ENCODE peak calls at places on chromosomes 7 and 10, in seven cellular contexts. One of them, this sample, is unnamed.

GRCh38 chr7:151796091-151796870 is 80.6 kb downstream of the PRKAG2 start:
- DNase-seq in NCI-H1694: no peak
- DNase-seq in activated B cell treated with CpG ODN at 0.5 μM for 24 hours: no peak
- DNase-seq in activated CD8-positive, alpha-beta T cell treated with anti-CD3 and anti-CD28 coated beads for 36 hours: peak
- DNase-seq in T-helper 17 cell: no peak
- DNase-seq in activated T-helper 2 cell treated with anti-CD3 and anti-CD28 coated beads, Interferon-gamma antibody, Interleukin-2, Interleukin-4, amounts not matched to agents 10 μg/mL and 5 μg/mL and 100 μg/mL, durations not matched to agents 14 hours and 24 hours and 36 hours: no peak
- DNase-seq in KBM-7: no peak
- DNase-seq in this sample: no peak

GRCh38 chr7:151313857-151314256 is 27.8 kb upstream of the NUB1 start:
- DNase-seq in NCI-H1694: no peak
- DNase-seq in activated B cell treated with CpG ODN at 0.5 μM for 24 hours: no peak
- DNase-seq in activated CD8-positive, alpha-beta T cell treated with anti-CD3 and anti-CD28 coated beads for 36 hours: peak
- DNase-seq in T-helper 17 cell: no peak
- DNase-seq in activated T-helper 2 cell treated with anti-CD3 and anti-CD28 coated beads, Interferon-gamma antibody, Interleukin-2, Interleukin-4, amounts not matched to agents 10 μg/mL and 5 μg/mL and 100 μg/mL, durations not matched to agents 14 hours and 24 hours and 36 hours: no peak
- DNase-seq in KBM-7: no peak
- DNase-seq in this sample: peak

GRCh38 chr10:12396567-12396966 is 47.2 kb downstream of the CAMK1D start:
- DNase-seq in NCI-H1694: no peak
- DNase-seq in activated B cell treated with CpG ODN at 0.5 μM for 24 hours: no peak
- DNase-seq in activated CD8-positive, alpha-beta T cell treated with anti-CD3 and anti-CD28 coated beads for 36 hours: no peak
- DNase-seq in T-helper 17 cell: no peak
- DNase-seq in activated T-helper 2 cell treated with anti-CD3 and anti-CD28 coated beads, Interferon-gamma antibody, Interleukin-2, Interleukin-4, amounts not matched to agents 10 μg/mL and 5 μg/mL and 100 μg/mL, durations not matched to agents 14 hours and 24 hours and 36 hours: no peak
- DNase-seq in KBM-7: no peak
- DNase-seq in this sample: no peak

GRCh38 chr10:92690211-92691041 is 671 bp downstream of the HHEX start:
- DNase-seq in NCI-H1694: no peak
- DNase-seq in activated B cell treated with CpG ODN at 0.5 μM for 24 hours: peak
- DNase-seq in activated CD8-positive, alpha-beta T cell treated with anti-CD3 and anti-CD28 coated beads for 36 hours: peak
- DNase-seq in T-helper 17 cell: peak
- DNase-seq in activated T-helper 2 cell treated with anti-CD3 and anti-CD28 coated beads, Interferon-gamma antibody, Interleukin-2, Interleukin-4, amounts not matched to agents 10 μg/mL and 5 μg/mL and 100 μg/mL, durations not matched to agents 14 hours and 24 hours and 36 hours: peak
- DNase-seq in KBM-7: peak
- DNase-seq in this sample: no peak

GRCh38 chr7:96738705-96739104 is 29.1 kb upstream of the SEM1 start:
- DNase-seq in NCI-H1694: no peak
- DNase-seq in activated B cell treated with CpG ODN at 0.5 μM for 24 hours: no peak
- DNase-seq in activated CD8-positive, alpha-beta T cell treated with anti-CD3 and anti-CD28 coated beads for 36 hours: no peak
- DNase-seq in T-helper 17 cell: no peak
- DNase-seq in activated T-helper 2 cell treated with anti-CD3 and anti-CD28 coated beads, Interferon-gamma antibody, Interleukin-2, Interleukin-4, amounts not matched to agents 10 μg/mL and 5 μg/mL and 100 μg/mL, durations not matched to agents 14 hours and 24 hours and 36 hours: no peak
- DNase-seq in KBM-7: no peak
- DNase-seq in this sample: no peak

GRCh38 chr7:89238156-89238555 is 442.6 kb upstream of the TEX47 start:
- DNase-seq in NCI-H1694: no peak
- DNase-seq in activated B cell treated with CpG ODN at 0.5 μM for 24 hours: no peak
- DNase-seq in activated CD8-positive, alpha-beta T cell treated with anti-CD3 and anti-CD28 coated beads for 36 hours: no peak
- DNase-seq in T-helper 17 cell: no peak
- DNase-seq in activated T-helper 2 cell treated with anti-CD3 and anti-CD28 coated beads, Interferon-gamma antibody, Interleukin-2, Interleukin-4, amounts not matched to agents 10 μg/mL and 5 μg/mL and 100 μg/mL, durations not matched to agents 14 hours and 24 hours and 36 hours: no peak
- DNase-seq in KBM-7: no peak
- DNase-seq in this sample: no peak

GRCh38 chr7:157072361-157072760 is 61.9 kb upstream of the MNX1 start:
- DNase-seq in NCI-H1694: no peak
- DNase-seq in activated B cell treated with CpG ODN at 0.5 μM for 24 hours: no peak
- DNase-seq in activated CD8-positive, alpha-beta T cell treated with anti-CD3 and anti-CD28 coated beads for 36 hours: no peak
- DNase-seq in T-helper 17 cell: no peak
- DNase-seq in activated T-helper 2 cell treated with anti-CD3 and anti-CD28 coated beads, Interferon-gamma antibody, Interleukin-2, Interleukin-4, amounts not matched to agents 10 μg/mL and 5 μg/mL and 100 μg/mL, durations not matched to agents 14 hours and 24 hours and 36 hours: no peak
- DNase-seq in KBM-7: no peak
- DNase-seq in this sample: no peak

GRCh38 chr7:45157653-45158401 is at the start of gene RAMP3:
- DNase-seq in NCI-H1694: no peak
- DNase-seq in activated B cell treated with CpG ODN at 0.5 μM for 24 hours: no peak
- DNase-seq in activated CD8-positive, alpha-beta T cell treated with anti-CD3 and anti-CD28 coated beads for 36 hours: no peak
- DNase-seq in T-helper 17 cell: no peak
- DNase-seq in activated T-helper 2 cell treated with anti-CD3 and anti-CD28 coated beads, Interferon-gamma antibody, Interleukin-2, Interleukin-4, amounts not matched to agents 10 μg/mL and 5 μg/mL and 100 μg/mL, durations not matched to agents 14 hours and 24 hours and 36 hours: no peak
- DNase-seq in KBM-7: no peak
- DNase-seq in this sample: no peak

GRCh38 chr7:36088553-36088952 is 64.5 kb upstream of the EEPD1 start:
- DNase-seq in NCI-H1694: no peak
- DNase-seq in activated B cell treated with CpG ODN at 0.5 μM for 24 hours: no peak
- DNase-seq in activated CD8-positive, alpha-beta T cell treated with anti-CD3 and anti-CD28 coated beads for 36 hours: no peak
- DNase-seq in T-helper 17 cell: no peak
- DNase-seq in activated T-helper 2 cell treated with anti-CD3 and anti-CD28 coated beads, Interferon-gamma antibody, Interleukin-2, Interleukin-4, amounts not matched to agents 10 μg/mL and 5 μg/mL and 100 μg/mL, durations not matched to agents 14 hours and 24 hours and 36 hours: no peak
- DNase-seq in KBM-7: no peak
- DNase-seq in this sample: no peak

GRCh38 chr7:117810642-117811512 is 62.4 kb downstream of the CTTNBP2 start:
- DNase-seq in NCI-H1694: no peak
- DNase-seq in activated B cell treated with CpG ODN at 0.5 μM for 24 hours: no peak
- DNase-seq in activated CD8-positive, alpha-beta T cell treated with anti-CD3 and anti-CD28 coated beads for 36 hours: no peak
- DNase-seq in T-helper 17 cell: no peak
- DNase-seq in activated T-helper 2 cell treated with anti-CD3 and anti-CD28 coated beads, Interferon-gamma antibody, Interleukin-2, Interleukin-4, amounts not matched to agents 10 μg/mL and 5 μg/mL and 100 μg/mL, durations not matched to agents 14 hours and 24 hours and 36 hours: no peak
- DNase-seq in KBM-7: no peak
- DNase-seq in this sample: no peak

GRCh38 chr7:43456200-43456599 is 126.7 kb upstream of the STK17A start:
- DNase-seq in NCI-H1694: no peak
- DNase-seq in activated B cell treated with CpG ODN at 0.5 μM for 24 hours: no peak
- DNase-seq in activated CD8-positive, alpha-beta T cell treated with anti-CD3 and anti-CD28 coated beads for 36 hours: no peak
- DNase-seq in T-helper 17 cell: no peak
- DNase-seq in activated T-helper 2 cell treated with anti-CD3 and anti-CD28 coated beads, Interferon-gamma antibody, Interleukin-2, Interleukin-4, amounts not matched to agents 10 μg/mL and 5 μg/mL and 100 μg/mL, durations not matched to agents 14 hours and 24 hours and 36 hours: no peak
- DNase-seq in KBM-7: no peak
- DNase-seq in this sample: no peak

GRCh38 chr10:494556-494955 is 194.9 kb downstream of the DIP2C start:
- DNase-seq in NCI-H1694: no peak
- DNase-seq in activated B cell treated with CpG ODN at 0.5 μM for 24 hours: no peak
- DNase-seq in activated CD8-positive, alpha-beta T cell treated with anti-CD3 and anti-CD28 coated beads for 36 hours: no peak
- DNase-seq in T-helper 17 cell: no peak
- DNase-seq in activated T-helper 2 cell treated with anti-CD3 and anti-CD28 coated beads, Interferon-gamma antibody, Interleukin-2, Interleukin-4, amounts not matched to agents 10 μg/mL and 5 μg/mL and 100 μg/mL, durations not matched to agents 14 hours and 24 hours and 36 hours: no peak
- DNase-seq in KBM-7: no peak
- DNase-seq in this sample: no peak

GRCh38 chr10:132326925-132327324 is 5.1 kb upstream of the LRRC27 start:
- DNase-seq in NCI-H1694: no peak
- DNase-seq in activated B cell treated with CpG ODN at 0.5 μM for 24 hours: no peak
- DNase-seq in activated CD8-positive, alpha-beta T cell treated with anti-CD3 and anti-CD28 coated beads for 36 hours: peak
- DNase-seq in T-helper 17 cell: no peak
- DNase-seq in activated T-helper 2 cell treated with anti-CD3 and anti-CD28 coated beads, Interferon-gamma antibody, Interleukin-2, Interleukin-4, amounts not matched to agents 10 μg/mL and 5 μg/mL and 100 μg/mL, durations not matched to agents 14 hours and 24 hours and 36 hours: no peak
- DNase-seq in KBM-7: no peak
- DNase-seq in this sample: no peak

This sample was measured in G401.